ENCODE peak calls at places on chromosomes 16 and 17, in ten cellular contexts. S, P, F, H, Q, B, U, R, E and V are unnamed samples.

GRCh38 chr17:80387071-80387470 is 27.9 kb upstream of the ENDOV start:
- DNase-seq in B (no peak), E (no peak), S (no peak), R (no peak), Q (no peak), H (no peak), P (no peak), U (peak), F (no peak), V (no peak)

GRCh38 chr17:67390646-67391480 is 13.8 kb downstream of the PITPNC1 start:
- DNase-seq in E (no peak), B (no peak), P (peak), S (peak), Q (no peak), U (peak), R (peak), H (no peak), F (no peak), V (peak)

GRCh38 chr16:68496689-68497088 is 42.4 kb upstream of the ZFP90 start:
- DNase-seq in U (no peak), P (no peak), Q (no peak), H (no peak), E (no peak), R (no peak), F (no peak), S (no peak), B (no peak), V (no peak)

GRCh38 chr16:29816694-29817441 is 916 bp downstream of the PAGR1 start:
- DNase-seq in Q (peak), F (peak), E (no peak), S (peak), R (peak), B (peak), U (peak), P (peak), H (no peak), V (no peak)

GRCh38 chr17:32660496-32660895 is 173.7 kb downstream of the CDK5R1 start:
- DNase-seq in U (no peak), R (no peak), E (no peak), P (no peak), F (no peak), S (no peak), B (no peak), H (no peak), Q (no peak), V (no peak)

GRCh38 chr16:57618306-57619132 is 9.9 kb upstream of the ADGRG1 start:
- DNase-seq in F (no peak), E (no peak), Q (no peak), B (no peak), P (no peak), R (no peak), H (no peak), U (peak), S (no peak), V (no peak)

GRCh38 chr17:77544347-77544746 is 403.6 kb downstream of the SEC14L1 start:
- DNase-seq in S (no peak), R (no peak), F (no peak), H (no peak), P (no peak), E (no peak), B (no peak), U (no peak), Q (no peak), V (no peak)

GRCh38 chr17:63516910-63517824 is 6.0 kb upstream of the KCNH6 start:
- DNase-seq in Q (peak), F (no peak), S (peak), U (no peak), E (no peak), P (peak), B (no peak), H (peak), R (peak), V (peak)

GRCh38 chr16:89945654-89946053 is 2.9 kb upstream of the DEF8 start:
- DNase-seq in E (no peak), S (no peak), H (no peak), Q (no peak), U (no peak), P (no peak), B (peak), F (no peak), R (no peak), V (no peak)

GRCh38 chr17:28726396-28726911 is 421 bp upstream of the TLCD1 start:
- DNase-seq in S (peak), R (peak), Q (no peak), H (no peak), P (peak), F (peak), B (peak), E (peak), U (no peak), V (no peak)

GRCh38 chr16:7086842-7087616 is 245.6 kb upstream of the RBFOX1 start:
- DNase-seq in U (no peak), E (no peak), F (no peak), Q (no peak), P (no peak), B (no peak), H (no peak), R (no peak), S (no peak), V (no peak)

GRCh38 chr17:49456172-49456965 is 38.7 kb upstream of the NGFR start:
- DNase-seq in R (no peak), E (no peak), B (no peak), S (no peak), U (no peak), P (no peak), Q (no peak), H (no peak), F (no peak), V (peak)